ENCODE peak calls at places on chromosomes 7 and 10, in five cellular contexts. B, C, Y, V and L are unnamed samples.

GRCh38 chr10:132869621-132870020 is 72.7 kb downstream of the CFAP46 start:
- DNase-seq in B (no peak), C (no peak), Y (no peak), V (no peak), L (no peak)

GRCh38 chr10:93751832-93752231 is 5.9 kb upstream of the LGI1 start:
- DNase-seq in B (no peak), C (peak), Y (no peak), V (peak), L (no peak)

GRCh38 chr7:12649348-12649747 is 38.1 kb upstream of the ARL4A start:
- DNase-seq in B (no peak), C (no peak), Y (no peak), V (no peak), L (no peak)

GRCh38 chr10:96376483-96376882 is 17.7 kb upstream of the OPALIN start:
- DNase-seq in B (no peak), C (no peak), Y (no peak), V (no peak), L (no peak)

GRCh38 chr10:72276421-72277339 is 3.0 kb downstream of the DDIT4 start:
- DNase-seq in B (no peak), C (no peak), Y (no peak), V (peak), L (peak)

GRCh38 chr7:100016209-100016901 is 959 bp downstream of the ZKSCAN1 start:
- DNase-seq in B (no peak), C (no peak), Y (no peak), V (no peak), L (no peak)

GRCh38 chr10:64115913-64116643 is 594.9 kb downstream of the REEP3 start:
- DNase-seq in B (no peak), C (no peak), Y (no peak), V (peak), L (no peak)

GRCh38 chr7:117872565-117873055 is 631 bp downstream of the CTTNBP2 start:
- DNase-seq in B (no peak), C (no peak), Y (no peak), V (peak), L (no peak)

GRCh38 chr10:97230146-97230545 is 44.4 kb upstream of the SLIT1 start:
- DNase-seq in B (no peak), C (no peak), Y (no peak), V (peak), L (peak)

GRCh38 chr7:47428052-47428779 is 153.7 kb downstream of the TNS3 start:
- DNase-seq in B (no peak), C (no peak), Y (no peak), V (no peak), L (no peak)

GRCh38 chr7:138358850-138359341 is 101.2 kb upstream of the TRIM24 start:
- DNase-seq in B (no peak), C (no peak), Y (no peak), V (no peak), L (no peak)

GRCh38 chr7:28356619-28357018 is 55.7 kb upstream of the CREB5 start:
- DNase-seq in B (no peak), C (no peak), Y (no peak), V (no peak), L (no peak)

GRCh38 chr10:130814610-130815009 is 496.9 kb downstream of the TCERG1L start:
- DNase-seq in B (no peak), C (no peak), Y (no peak), V (no peak), L (no peak)

GRCh38 chr10:57692255-57692980 is 575.3 kb downstream of the IPMK start:
- DNase-seq in B (no peak), C (no peak), Y (no peak), V (peak), L (no peak)

GRCh38 chr7:131653418-131654248 is 97.2 kb upstream of the PODXL start:
- DNase-seq in B (no peak), C (no peak), Y (no peak), V (peak), L (no peak)

GRCh38 chr7:99617187-99617781 is 538 bp downstream of the ZSCAN25 start:
- DNase-seq in B (no peak), C (no peak), Y (no peak), V (no peak), L (no peak)

GRCh38 chr7:106010866-106011265 is 47.8 kb downstream of the CDHR3 start:
- DNase-seq in B (no peak), C (no peak), Y (no peak), V (peak), L (no peak)

GRCh38 chr10:29160110-29160669 is 128.7 kb upstream of the LYZL1 start:
- DNase-seq in B (no peak), C (no peak), Y (no peak), V (peak), L (no peak)

GRCh38 chr10:36534471-36535002 is 590.9 kb upstream of the ANKRD30A start:
- DNase-seq in B (no peak), C (no peak), Y (no peak), V (peak), L (no peak)

GRCh38 chr7:38585551-38585950 is 45.6 kb downstream of the AMPH start:
- DNase-seq in B (no peak), C (no peak), Y (no peak), V (no peak), L (no peak)

GRCh38 chr10:5685764-5686240 is 1.2 kb downstream of the TASOR2 start:
- DNase-seq in B (no peak), C (no peak), Y (no peak), V (peak), L (no peak)

GRCh38 chr10:85619832-85620231 is 746.8 kb downstream of the GRID1 start:
- DNase-seq in B (no peak), C (no peak), Y (no peak), V (no peak), L (no peak)

GRCh38 chr10:97016728-97017473 is 168.9 kb downstream of the SLIT1 start:
- DNase-seq in B (no peak), C (no peak), Y (no peak), V (no peak), L (no peak)

GRCh38 chr10:92692697-92693533 is 3.2 kb downstream of the HHEX start:
- DNase-seq in B (no peak), C (no peak), Y (no peak), V (no peak), L (no peak)

GRCh38 chr7:77331938-77332695 is 84.0 kb downstream of the GSAP start:
- DNase-seq in B (no peak), C (peak), Y (no peak), V (peak), L (peak)

GRCh38 chr10:71927669-71928592 is 36.3 kb upstream of the CHST3 start:
- DNase-seq in B (no peak), C (no peak), Y (no peak), V (peak), L (no peak)

GRCh38 chr7:151060416-151061234 is 1.2 kb downstream of the SLC4A2 start:
- DNase-seq in B (no peak), C (no peak), Y (no peak), V (peak), L (no peak)

GRCh38 chr10:128898916-128899195 is 568.2 kb upstream of the MGMT start:
- DNase-seq in B (no peak), C (no peak), Y (no peak), V (no peak), L (no peak)

GRCh38 chr7:16234493-16235151 is 186.7 kb downstream of the CRPPA start:
- DNase-seq in B (no peak), C (no peak), Y (no peak), V (no peak), L (no peak)

GRCh38 chr10:97822261-97822687 is 27.4 kb upstream of the GOLGA7B start:
- DNase-seq in B (no peak), C (no peak), Y (no peak), V (no peak), L (no peak)

GRCh38 chr7:2632717-2633537 is 1.1 kb downstream of the TTYH3 start:
- DNase-seq in B (no peak), C (peak), Y (no peak), V (peak), L (peak)

GRCh38 chr10:119688033-119688508 is 36.9 kb downstream of the BAG3 start:
- DNase-seq in B (no peak), C (no peak), Y (no peak), V (no peak), L (no peak)

GRCh38 chr7:19560111-19560883 is 148.5 kb downstream of the POLR1F start:
- DNase-seq in B (no peak), C (no peak), Y (no peak), V (peak), L (no peak)

GRCh38 chr10:74771054-74771453 is 55.3 kb upstream of the KAT6B start:
- DNase-seq in B (no peak), C (no peak), Y (no peak), V (no peak), L (no peak)

GRCh38 chr10:43354325-43354635 is 17.2 kb upstream of the FXYD4 start:
- DNase-seq in B (no peak), C (no peak), Y (no peak), V (no peak), L (no peak)